ENCODE peak calls at places on chromosomes 4 and X, in nine cellular contexts. N, C, T, S, B, U, Q, O and F are unnamed samples. For H3K27me3 and H3K36me3, the result is how much of the 10 kb centered on the place peaks cover.

GRCh38 chr4:79823148-79823763 is 249.8 kb downstream of the ANTXR2 start:
- DNase-seq in N (no peak), C (no peak), T (no peak), S (no peak), B (no peak), U (peak), Q (no peak), O (no peak), F (no peak)

GRCh38 chr4:120613778-120614177 is 308.7 kb downstream of the PRDM5 start:
- DNase-seq in N (no peak), C (no peak), T (no peak), S (no peak), B (no peak), U (no peak), Q (no peak), O (no peak), F (no peak)

GRCh38 chrX:68753218-68753617 is 75.6 kb upstream of the EFNB1 start:
- DNase-seq in N (no peak), C (no peak), T (no peak), S (no peak), B (no peak), U (no peak), Q (no peak), O (no peak), F (no peak)

GRCh38 chr4:5758741-5759140 is 47.7 kb downstream of the EVC start:
- DNase-seq in N (no peak), C (no peak), T (no peak), S (no peak), B (peak), U (no peak), Q (no peak), O (peak), F (no peak)

GRCh38 chrX:102745513-102746133 is 25.1 kb downstream of the GPRASP3 start:
- DNase-seq in N (no peak), C (no peak), T (peak), S (no peak), B (no peak), U (no peak), Q (no peak), O (no peak), F (peak)

GRCh38 chr4:134018845-134019244 is 182.7 kb downstream of the PABPC4L start:
- DNase-seq in N (no peak), C (no peak), T (no peak), S (no peak), B (no peak), U (no peak), Q (no peak), O (no peak), F (no peak)

GRCh38 chr4:10173039-10173753 is 56.6 kb upstream of the WDR1 start:
- DNase-seq in N (no peak), C (no peak), T (no peak), S (no peak), B (peak), U (peak), Q (no peak), O (peak), F (no peak)

GRCh38 chrX:72554448-72555140 is 18.0 kb downstream of the HDAC8 start:
- DNase-seq in N (no peak), C (peak), T (peak), S (no peak), B (peak), U (no peak), Q (peak), O (no peak), F (peak)

GRCh38 chr4:15149842-15150592 is 147.7 kb downstream of the CPEB2 start:
- DNase-seq in N (peak), C (peak), T (peak), S (no peak), B (peak), U (peak), Q (peak), O (peak), F (peak)

GRCh38 chrX:27336466-27337091 is 126.6 kb downstream of the PPP4R3C start:
- DNase-seq in N (no peak), C (no peak), T (peak), S (no peak), B (peak), U (peak), Q (peak), O (peak), F (peak)

GRCh38 chrX:138858438-138858837 is 146.9 kb upstream of the FGF13 start:
- DNase-seq in N (no peak), C (no peak), T (no peak), S (no peak), B (peak), U (no peak), Q (no peak), O (no peak), F (no peak)

GRCh38 chr4:101451086-101451485 is 103.8 kb upstream of the PPP3CA start:
- DNase-seq in N (no peak), C (no peak), T (no peak), S (no peak), B (no peak), U (no peak), Q (no peak), O (no peak), F (no peak)

GRCh38 chr4:147587061-147587460 is 30.1 kb upstream of the TMEM184C start:
- DNase-seq in N (no peak), C (no peak), T (no peak), S (no peak), B (no peak), U (no peak), Q (no peak), O (no peak), F (no peak)

GRCh38 chr4:2159931-2160330 is 82.0 kb downstream of the HAUS3 start:
- DNase-seq in N (no peak), C (no peak), T (no peak), S (no peak), B (peak), U (no peak), Q (no peak), O (no peak), F (no peak)

GRCh38 chrX:138150709-138151108 is 560.8 kb downstream of the FGF13 start:
- DNase-seq in N (no peak), C (no peak), T (peak), S (no peak), B (peak), U (no peak), Q (no peak), O (no peak), F (no peak)

GRCh38 chr4:18285357-18285756 is 263.8 kb upstream of the LCORL start:
- DNase-seq in N (no peak), C (no peak), T (no peak), S (no peak), B (no peak), U (no peak), Q (no peak), O (no peak), F (no peak)

GRCh38 chr4:79663157-79663556 is 255.1 kb upstream of the GK2 start:
- DNase-seq in N (no peak), C (no peak), T (no peak), S (no peak), B (no peak), U (no peak), Q (no peak), O (no peak), F (no peak)

GRCh38 chrX:8201896-8202331 is 30.8 kb upstream of the VCX2 start:
- DNase-seq in N (no peak), C (no peak), T (no peak), S (no peak), B (no peak), U (no peak), Q (peak), O (no peak), F (no peak)

GRCh38 chr4:52863324-52863723 is 1.2 kb downstream of the RASL11B start:
- DNase-seq in N (no peak), C (no peak), T (no peak), S (no peak), B (no peak), U (no peak), Q (no peak), O (no peak), F (peak)

GRCh38 chr4:94508841-94509240 is 57.1 kb downstream of the PDLIM5 start:
- DNase-seq in N (no peak), C (no peak), T (no peak), S (no peak), B (no peak), U (no peak), Q (no peak), O (no peak), F (no peak)

GRCh38 chr4:148634476-148634875 is 192.3 kb upstream of the NR3C2 start:
- DNase-seq in N (no peak), C (no peak), T (no peak), S (no peak), B (peak), U (no peak), Q (no peak), O (no peak), F (no peak)

GRCh38 chrX:7146703-7147430 is 645 bp upstream of the STS start:
- DNase-seq in N (peak), C (peak), T (no peak), S (no peak), B (no peak), U (peak), Q (peak), O (no peak), F (no peak)

GRCh38 chr4:10006236-10006603 is 15.1 kb downstream of the SLC2A9 start:
- DNase-seq in N (peak), C (peak), T (no peak), S (no peak), B (peak), U (peak), Q (no peak), O (peak), F (no peak)

GRCh38 chrX:15913161-15913560 is 58.5 kb upstream of the AP1S2 start:
- DNase-seq in N (no peak), C (no peak), T (no peak), S (no peak), B (no peak), U (no peak), Q (peak), O (no peak), F (no peak)

GRCh38 chrX:63350551-63350950 is 581 bp downstream of the SPIN4 start:
- DNase-seq in N (no peak), C (no peak), T (peak), S (no peak), B (peak), U (peak), Q (peak), O (peak), F (peak)

GRCh38 chrX:12441376-12442128 is 303.3 kb downstream of the FRMPD4 start:
- DNase-seq in N (peak), C (no peak), T (no peak), S (no peak), B (peak), U (no peak), Q (no peak), O (no peak), F (no peak)

GRCh38 chr4:186144180-186144579 is 39.7 kb downstream of the FAM149A start:
- DNase-seq in N (no peak), C (no peak), T (peak), S (no peak), B (peak), U (peak), Q (peak), O (peak), F (peak)

GRCh38 chrX:81280148-81280547 is 78.2 kb downstream of the SH3BGRL start:
- DNase-seq in N (no peak), C (no peak), T (peak), S (no peak), B (no peak), U (no peak), Q (peak), O (no peak), F (peak)

GRCh38 chr4:176680668-176681067 is 112.1 kb downstream of the VEGFC start:
- DNase-seq in N (no peak), C (no peak), T (no peak), S (no peak), B (no peak), U (no peak), Q (no peak), O (no peak), F (no peak)

GRCh38 chrX:83759872-83760271 is 101.1 kb upstream of the CYLC1 start:
- DNase-seq in N (no peak), C (no peak), T (peak), S (no peak), B (peak), U (no peak), Q (no peak), O (no peak), F (peak)

GRCh38 chrX:48781705-48782104 is 4.7 kb upstream of the GATA1 start:
- DNase-seq in N (no peak), C (no peak), T (no peak), S (no peak), B (no peak), U (no peak), Q (no peak), O (no peak), F (no peak)

GRCh38 chr4:15375707-15376106 is 52.1 kb upstream of the C1QTNF7 start:
- DNase-seq in N (no peak), C (no peak), T (no peak), S (no peak), B (no peak), U (no peak), Q (no peak), O (no peak), F (no peak)

GRCh38 chr4:140188975-140189374 is 35.0 kb upstream of the MAML3 start:
- DNase-seq in N (peak), C (peak), T (no peak), S (no peak), B (peak), U (no peak), Q (no peak), O (peak), F (no peak)

GRCh38 chrX:154805696-154806091 is 409 bp upstream of the MPP1 start:
- DNase-seq in N (no peak), C (no peak), T (peak), S (no peak), B (peak), U (no peak), Q (no peak), O (no peak), F (no peak)

GRCh38 chrX:40746536-40746935 is 11.2 kb upstream of the MED14 start:
- DNase-seq in N (no peak), C (no peak), T (no peak), S (no peak), B (no peak), U (no peak), Q (peak), O (no peak), F (no peak)

GRCh38 chr4:7189475-7190277 is 2.7 kb upstream of the SORCS2 start:
- DNase-seq in N (no peak), C (peak), T (no peak), S (no peak), B (no peak), U (no peak), Q (no peak), O (no peak), F (peak)
- H3K27me3 ChIP-seq in N (under half), C (under half), T (under half), S (under half), B (under half), U (half or more), Q (under half), O (under half), F (under half)

GRCh38 chr4:858831-859451 is 33.0 kb upstream of the CPLX1 start:
- DNase-seq in N (no peak), C (no peak), T (no peak), S (no peak), B (no peak), U (no peak), Q (no peak), O (no peak), F (peak)

GRCh38 chr4:856468-856901 is 30.6 kb upstream of the CPLX1 start:
- DNase-seq in N (no peak), C (no peak), T (no peak), S (no peak), B (no peak), U (no peak), Q (no peak), O (no peak), F (no peak)

GRCh38 chr4:859496-859895 is 33.6 kb upstream of the CPLX1 start:
- DNase-seq in N (no peak), C (no peak), T (no peak), S (no peak), B (no peak), U (no peak), Q (no peak), O (no peak), F (no peak)

GRCh38 chr4:857461-857860 is 31.5 kb upstream of the CPLX1 start:
- DNase-seq in N (no peak), C (no peak), T (no peak), S (no peak), B (no peak), U (no peak), Q (no peak), O (no peak), F (no peak)

DNA sequence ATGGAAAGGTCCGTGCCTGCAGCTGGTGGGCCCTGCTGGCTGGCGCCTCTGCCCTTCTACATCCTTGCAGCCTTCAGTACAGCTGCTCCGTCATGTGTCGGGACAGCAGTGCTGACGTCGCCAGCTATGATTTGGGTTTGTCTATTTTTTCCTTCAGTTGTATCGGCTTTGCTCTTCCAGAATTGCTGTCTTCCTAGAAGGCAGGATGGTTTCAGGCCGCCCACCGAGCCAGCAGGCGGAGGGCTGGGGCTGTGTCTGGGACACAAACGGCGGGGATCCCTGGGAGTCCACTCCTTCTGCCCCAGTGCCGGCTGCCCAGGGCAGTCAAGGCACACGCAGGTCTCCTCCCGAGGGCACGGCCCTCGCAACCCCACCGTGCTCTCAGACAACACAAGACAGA is 32.2 kb upstream of the CPLX1 start:
- DNase-seq in N (no peak), C (no peak), T (no peak), S (no peak), B (no peak), U (no peak), Q (no peak), O (no peak), F (peak)
- H3K36me3 ChIP-seq in N (under half), C (half or more), T (under half), S (under half), B (under half), U (under half), Q (half or more), O (under half), F (under half)

GRCh38 chr4:40550900-40551546 is 78.6 kb downstream of the RBM47 start:
- DNase-seq in N (no peak), C (no peak), T (peak), S (peak), B (peak), U (peak), Q (peak), O (peak), F (peak)
- H3K4me3 ChIP-seq in N (no peak), C (peak), T (no peak), S (peak), B (no peak), U (peak), Q (no peak), O (peak), F (no peak)

GRCh38 chr4:61200991-61201526 is 933 bp downstream of the ADGRL3 start:
- DNase-seq in N (peak), C (no peak), T (peak), S (no peak), B (no peak), U (no peak), Q (peak), O (no peak), F (peak)

GRCh38 chr4:61202100-61202637 is 2.0 kb downstream of the ADGRL3 start:
- DNase-seq in N (no peak), C (peak), T (peak), S (no peak), B (no peak), U (no peak), Q (peak), O (no peak), F (peak)

GRCh38 chr4:61202638-61203495 is 2.7 kb downstream of the ADGRL3 start:
- DNase-seq in N (no peak), C (no peak), T (peak), S (no peak), B (peak), U (no peak), Q (peak), O (no peak), F (peak)

GRCh38 chr4:61200195-61200990 is at the start of gene ADGRL3:
- DNase-seq in N (no peak), C (peak), T (peak), S (no peak), B (no peak), U (no peak), Q (peak), O (no peak), F (peak)

DNA sequence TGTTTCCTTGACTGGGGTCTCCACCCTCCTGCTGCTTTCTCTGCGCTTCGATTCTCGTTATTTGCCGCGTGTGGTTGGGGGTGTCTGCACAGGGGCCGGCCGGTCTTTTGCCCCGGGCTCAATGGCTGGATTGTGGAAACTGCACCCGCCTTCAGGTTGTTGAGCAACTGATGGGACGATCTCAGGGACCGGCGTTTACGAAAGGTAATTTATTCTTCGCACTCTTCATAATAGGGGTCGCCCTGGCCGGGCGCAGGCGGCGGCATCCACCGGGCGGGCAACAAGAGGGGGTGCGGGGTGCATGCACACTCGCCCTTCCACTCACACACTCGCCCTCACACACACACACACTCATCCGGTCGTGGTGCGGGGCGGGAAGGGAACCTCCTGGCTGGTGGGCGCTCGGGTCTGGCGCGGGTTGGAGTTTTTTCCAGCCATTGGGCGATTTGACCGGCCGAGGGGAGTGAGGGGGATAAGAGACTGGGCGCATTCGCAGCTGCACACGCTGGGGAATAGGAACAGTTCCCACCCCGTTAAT is 1.5 kb downstream of the ADGRL3 start:
- DNase-seq in N (no peak), C (no peak), T (peak), S (no peak), B (no peak), U (no peak), Q (peak), O (no peak), F (peak)
- H3K27me3 ChIP-seq in N (under half), C (under half), T (under half), S (under half), B (under half), U (half or more), Q (under half), O (under half), F (under half)